ENCODE peak calls at places on chromosomes 1 and 21, in seven cellular contexts. One of them, this sample, is unnamed.

GRCh38 chr1:55696181-55696580 is 481.0 kb upstream of the USP24 start:
- DNase-seq in heart left ventricle: peak; percentile 37
- DNase-seq in A549: no peak
- DNase-seq in foreskin keratinocyte: peak; percentile 15
- DNase-seq in AG04450: peak; percentile 88
- DNase-seq in Peyer's patch: no peak
- DNase-seq in K562: no peak
- DNase-seq in this sample: peak; percentile 29

GRCh38 chr1:44089371-44090070 is 29.1 kb upstream of the KLF17 start:
- DNase-seq in heart left ventricle: no peak
- DNase-seq in A549: no peak
- DNase-seq in foreskin keratinocyte: peak; percentile 26
- DNase-seq in AG04450: no peak
- DNase-seq in Peyer's patch: no peak
- DNase-seq in K562: no peak
- DNase-seq in this sample: peak; percentile 28

GRCh38 chr1:156319664-156320063 is 18.4 kb downstream of the CCT3 start:
- DNase-seq in heart left ventricle: no peak
- DNase-seq in A549: peak; percentile 35
- DNase-seq in foreskin keratinocyte: no peak
- DNase-seq in AG04450: no peak
- DNase-seq in Peyer's patch: no peak
- DNase-seq in K562: no peak
- DNase-seq in this sample: peak; percentile 19

GRCh38 chr1:164561461-164561860 is 2.5 kb downstream of the PBX1 start:
- DNase-seq in heart left ventricle: no peak
- DNase-seq in A549: no peak
- DNase-seq in foreskin keratinocyte: peak; percentile 54
- DNase-seq in AG04450: no peak
- DNase-seq in Peyer's patch: no peak
- DNase-seq in K562: no peak
- DNase-seq in this sample: no peak

GRCh38 chr1:238898856-238899255 is 487.5 kb upstream of the CHRM3 start:
- DNase-seq in heart left ventricle: no peak
- DNase-seq in A549: no peak
- DNase-seq in foreskin keratinocyte: peak; percentile 64
- DNase-seq in AG04450: no peak
- DNase-seq in Peyer's patch: no peak
- DNase-seq in K562: no peak
- DNase-seq in this sample: no peak

GRCh38 chr1:219555031-219555667 is 57.8 kb downstream of the ZC3H11B start:
- DNase-seq in heart left ventricle: no peak
- DNase-seq in A549: peak; percentile 44
- DNase-seq in foreskin keratinocyte: peak; percentile 70
- DNase-seq in AG04450: no peak
- DNase-seq in Peyer's patch: no peak
- DNase-seq in K562: no peak
- DNase-seq in this sample: peak; percentile 75

GRCh38 chr1:61674221-61674620 is 50.7 kb downstream of the TM2D1 start:
- DNase-seq in heart left ventricle: no peak
- DNase-seq in A549: no peak
- DNase-seq in foreskin keratinocyte: no peak
- DNase-seq in AG04450: peak; percentile 10
- DNase-seq in Peyer's patch: no peak
- DNase-seq in K562: no peak
- DNase-seq in this sample: no peak

GRCh38 chr1:180643693-180644092 is 11.9 kb downstream of the XPR1 start:
- DNase-seq in heart left ventricle: peak; percentile 46
- DNase-seq in A549: no peak
- DNase-seq in foreskin keratinocyte: no peak
- DNase-seq in AG04450: no peak
- DNase-seq in Peyer's patch: no peak
- DNase-seq in K562: no peak
- DNase-seq in this sample: no peak

GRCh38 chr21:21156397-21156796 is 158.2 kb downstream of the NCAM2 start:
- DNase-seq in heart left ventricle: no peak
- DNase-seq in A549: no peak
- DNase-seq in foreskin keratinocyte: no peak
- DNase-seq in AG04450: no peak
- DNase-seq in Peyer's patch: no peak
- DNase-seq in K562: no peak
- DNase-seq in this sample: no peak

GRCh38 chr1:229410692-229411433 is 23.0 kb downstream of the ACTA1 start:
- DNase-seq in heart left ventricle: peak; percentile 90
- DNase-seq in A549: peak; percentile 66
- DNase-seq in foreskin keratinocyte: peak; percentile 64
- DNase-seq in AG04450: no peak
- DNase-seq in Peyer's patch: no peak
- DNase-seq in K562: no peak
- DNase-seq in this sample: peak; percentile 71

GRCh38 chr1:22315315-22316078 is 136.2 kb upstream of the ZBTB40 start:
- DNase-seq in heart left ventricle: no peak
- DNase-seq in A549: no peak
- DNase-seq in foreskin keratinocyte: no peak
- DNase-seq in AG04450: no peak
- DNase-seq in Peyer's patch: no peak
- DNase-seq in K562: no peak
- DNase-seq in this sample: no peak

GRCh38 chr1:29475256-29475800 is 239.0 kb downstream of the PTPRU start:
- DNase-seq in heart left ventricle: no peak
- DNase-seq in A549: no peak
- DNase-seq in foreskin keratinocyte: no peak
- DNase-seq in AG04450: no peak
- DNase-seq in Peyer's patch: no peak
- DNase-seq in K562: no peak
- DNase-seq in this sample: no peak

GRCh38 chr1:203629509-203630082 is 3.0 kb downstream of the ATP2B4 start:
- DNase-seq in heart left ventricle: peak; percentile 81
- DNase-seq in A549: no peak
- DNase-seq in foreskin keratinocyte: no peak
- DNase-seq in AG04450: no peak
- DNase-seq in Peyer's patch: peak; percentile 66
- DNase-seq in K562: peak; percentile 63
- DNase-seq in this sample: no peak

GRCh38 chr21:44353200-44353970 is at the start of gene TRPM2:
- DNase-seq in heart left ventricle: peak; percentile 70
- DNase-seq in A549: no peak
- DNase-seq in foreskin keratinocyte: no peak
- DNase-seq in AG04450: no peak
- DNase-seq in Peyer's patch: peak; percentile 73
- DNase-seq in K562: no peak
- DNase-seq in this sample: no peak

GRCh38 chr1:150564051-150564991 is 15.1 kb downstream of the MCL1 start:
- DNase-seq in heart left ventricle: no peak
- DNase-seq in A549: no peak
- DNase-seq in foreskin keratinocyte: peak; percentile 74
- DNase-seq in AG04450: no peak
- DNase-seq in Peyer's patch: no peak
- DNase-seq in K562: no peak
- DNase-seq in this sample: no peak

GRCh38 chr1:173570370-173571030 is 32.4 kb downstream of the SLC9C2 start:
- DNase-seq in heart left ventricle: no peak
- DNase-seq in A549: no peak
- DNase-seq in foreskin keratinocyte: no peak
- DNase-seq in AG04450: no peak
- DNase-seq in Peyer's patch: no peak
- DNase-seq in K562: no peak
- DNase-seq in this sample: no peak

GRCh38 chr1:235052067-235053008 is 76.3 kb downstream of the TOMM20 start:
- DNase-seq in heart left ventricle: no peak
- DNase-seq in A549: no peak
- DNase-seq in foreskin keratinocyte: no peak
- DNase-seq in AG04450: no peak
- DNase-seq in Peyer's patch: no peak
- DNase-seq in K562: no peak
- DNase-seq in this sample: no peak

GRCh38 chr1:61687901-61688300 is 37.0 kb downstream of the TM2D1 start:
- DNase-seq in heart left ventricle: no peak
- DNase-seq in A549: no peak
- DNase-seq in foreskin keratinocyte: peak; percentile 80
- DNase-seq in AG04450: no peak
- DNase-seq in Peyer's patch: no peak
- DNase-seq in K562: no peak
- DNase-seq in this sample: peak; percentile 17

GRCh38 chr1:63828322-63829044 is 54.7 kb downstream of the ROR1 start:
- DNase-seq in heart left ventricle: no peak
- DNase-seq in A549: no peak
- DNase-seq in foreskin keratinocyte: no peak
- DNase-seq in AG04450: no peak
- DNase-seq in Peyer's patch: no peak
- DNase-seq in K562: no peak
- DNase-seq in this sample: no peak

DNA sequence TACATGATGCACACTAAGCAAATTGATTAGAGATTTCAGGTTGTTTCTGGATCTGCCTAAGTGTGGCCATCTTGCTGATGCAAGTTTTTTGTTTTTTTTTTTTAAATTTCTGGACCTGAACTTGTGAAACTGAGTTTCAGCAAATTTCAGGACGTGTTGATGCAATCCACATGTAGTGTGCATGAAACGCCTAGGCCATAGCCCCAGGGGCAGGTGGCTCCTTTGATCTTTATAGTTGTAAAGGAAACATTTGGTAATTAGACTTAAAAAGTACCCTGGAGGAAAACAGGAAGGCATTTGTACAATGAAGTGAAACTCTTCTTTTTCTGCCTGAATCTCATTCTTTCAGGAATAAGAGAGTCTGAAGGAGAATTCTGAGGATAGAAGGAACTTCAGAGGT is 162.2 kb upstream of the LHX8 start:
- DNase-seq in heart left ventricle: no peak
- DNase-seq in A549: no peak
- DNase-seq in foreskin keratinocyte: no peak
- DNase-seq in AG04450: no peak
- DNase-seq in Peyer's patch: no peak
- DNase-seq in K562: no peak
- DNase-seq in this sample: no peak
- H3K27ac ChIP-seq in heart left ventricle: no peak overlapping the region
- H3K27ac ChIP-seq in A549: no peak overlapping the region
- H3K27ac ChIP-seq in foreskin keratinocyte: no peak overlapping the region
- H3K27ac ChIP-seq in AG04450: no peak overlapping the region
- H3K27ac ChIP-seq in Peyer's patch: no peak overlapping the region
- H3K27ac ChIP-seq in K562: no peak overlapping the region
- H3K27ac ChIP-seq in this sample: no peak overlapping the region

GRCh38 chr1:45746922-45747321 is 3.5 kb downstream of the IPP start:
- DNase-seq in heart left ventricle: no peak
- DNase-seq in A549: no peak
- DNase-seq in foreskin keratinocyte: no peak
- DNase-seq in AG04450: no peak
- DNase-seq in Peyer's patch: no peak
- DNase-seq in K562: no peak
- DNase-seq in this sample: no peak

GRCh38 chr1:45752441-45753052 is 2.1 kb upstream of the IPP start:
- DNase-seq in heart left ventricle: no peak
- DNase-seq in A549: no peak
- DNase-seq in foreskin keratinocyte: peak; percentile 11
- DNase-seq in AG04450: no peak
- DNase-seq in Peyer's patch: no peak
- DNase-seq in K562: no peak
- DNase-seq in this sample: no peak

GRCh38 chr1:45752014-45752413 is 1.6 kb upstream of the IPP start:
- DNase-seq in heart left ventricle: no peak
- DNase-seq in A549: no peak
- DNase-seq in foreskin keratinocyte: no peak
- DNase-seq in AG04450: no peak
- DNase-seq in Peyer's patch: no peak
- DNase-seq in K562: no peak
- DNase-seq in this sample: no peak

GRCh38 chr1:45753248-45754037 is 3.0 kb upstream of the IPP start:
- DNase-seq in heart left ventricle: no peak
- DNase-seq in A549: no peak
- DNase-seq in foreskin keratinocyte: no peak
- DNase-seq in AG04450: no peak
- DNase-seq in Peyer's patch: no peak
- DNase-seq in K562: peak; percentile 34
- DNase-seq in this sample: no peak

GRCh38 chr1:45750298-45751038 is at the start of gene IPP:
- DNase-seq in heart left ventricle: peak; percentile 99
- DNase-seq in A549: peak; percentile 94
- DNase-seq in foreskin keratinocyte: peak; percentile 93
- DNase-seq in AG04450: peak; percentile 94
- DNase-seq in Peyer's patch: peak; percentile 90
- DNase-seq in K562: peak; percentile 99
- DNase-seq in this sample: peak; percentile 99
- TF ChIP-seq CTCF in heart left ventricle: peak; percentile 49
- TF ChIP-seq CTCF in A549: no peak
- TF ChIP-seq CTCF in foreskin keratinocyte: peak; percentile 72
- TF ChIP-seq CTCF in AG04450: peak; percentile 22
- TF ChIP-seq CTCF in Peyer's patch: no peak
- TF ChIP-seq CTCF in K562: peak; percentile 71
- TF ChIP-seq CTCF in this sample: no peak

DNA sequence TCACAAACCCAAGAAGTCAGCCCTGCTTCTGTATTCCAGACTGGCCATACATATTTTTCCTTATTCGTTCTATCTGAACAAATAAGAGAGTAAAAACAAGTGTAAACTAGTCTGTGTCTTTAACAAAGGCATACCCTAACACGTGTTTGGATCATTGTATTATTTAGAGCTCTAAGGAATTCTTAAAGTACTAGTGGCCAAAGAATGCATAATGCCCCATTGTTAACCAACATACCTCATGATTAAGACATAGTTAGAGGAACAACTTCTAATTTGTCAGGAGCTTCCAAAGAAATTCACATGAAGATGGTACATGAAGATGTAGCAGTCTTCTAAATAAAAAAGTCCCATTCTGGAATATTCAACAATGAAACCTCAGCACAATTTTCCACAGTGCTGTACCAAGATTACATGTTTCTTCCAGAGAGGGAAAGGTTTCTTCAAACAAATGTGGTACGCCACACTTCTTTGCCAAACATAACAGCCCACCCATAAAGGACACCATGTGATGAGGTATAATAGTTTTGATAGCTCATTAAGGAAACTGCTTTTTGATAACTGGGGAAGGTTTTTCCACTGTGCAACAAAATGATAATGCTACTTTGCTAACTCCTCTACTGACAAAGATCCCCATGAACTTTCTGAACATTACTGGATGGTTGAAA is 5.0 kb downstream of the PALMD start:
- DNase-seq in heart left ventricle: no peak
- DNase-seq in A549: no peak
- DNase-seq in foreskin keratinocyte: peak; percentile 82
- DNase-seq in AG04450: no peak
- DNase-seq in Peyer's patch: no peak
- DNase-seq in K562: no peak
- DNase-seq in this sample: no peak
- H3K27ac ChIP-seq in heart left ventricle: peak overlapping the region; percentile 92
- H3K27ac ChIP-seq in A549: no peak overlapping the region
- H3K27ac ChIP-seq in foreskin keratinocyte: peak overlapping the region; percentile 4
- H3K27ac ChIP-seq in AG04450: no peak overlapping the region
- H3K27ac ChIP-seq in Peyer's patch: no peak overlapping the region
- H3K27ac ChIP-seq in K562: no peak overlapping the region
- H3K27ac ChIP-seq in this sample: no peak overlapping the region

DNA sequence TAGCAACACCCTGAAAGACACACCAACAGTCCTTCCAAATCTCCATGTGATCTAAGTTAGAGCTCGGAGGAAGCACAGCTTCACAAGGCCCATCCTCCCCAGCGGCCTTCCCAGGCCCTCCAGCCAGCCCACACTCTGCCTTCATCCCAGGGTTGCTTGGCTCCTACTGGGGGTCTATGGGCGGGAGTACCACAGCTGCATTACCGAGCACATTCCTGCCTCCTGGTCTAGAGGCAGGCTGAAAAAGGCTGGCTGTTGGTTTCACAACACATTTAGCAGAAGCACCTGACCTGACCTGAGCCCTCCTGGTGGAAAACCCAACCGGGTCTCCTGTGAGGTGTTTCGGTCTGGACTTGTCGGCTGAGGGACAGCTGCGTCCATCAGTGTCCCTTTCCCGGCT is 54.7 kb upstream of the TRIM67 start:
- DNase-seq in heart left ventricle: no peak
- DNase-seq in A549: no peak
- DNase-seq in foreskin keratinocyte: no peak
- DNase-seq in AG04450: no peak
- DNase-seq in Peyer's patch: no peak
- DNase-seq in K562: no peak
- DNase-seq in this sample: no peak
- TF ChIP-seq CTCF in heart left ventricle: no peak
- TF ChIP-seq CTCF in A549: no peak
- TF ChIP-seq CTCF in foreskin keratinocyte: no peak
- TF ChIP-seq CTCF in AG04450: no peak
- TF ChIP-seq CTCF in Peyer's patch: no peak
- TF ChIP-seq CTCF in K562: no peak
- TF ChIP-seq CTCF in this sample: no peak